ENCODE peak calls at places on chromosomes 4 and X, in five cellular contexts. A is IMR-90, S is endothelial cell, G is NCI-H1092, H is dorsolateral prefrontal cortex. P is an unnamed sample.

GRCh38 chr4:74370912-74371311 is 6.0 kb downstream of the EREG start:
- DNase-seq in S (peak), A (peak), H (no peak), G (no peak), P (no peak)

GRCh38 chrX:107567370-107567769 is 60.9 kb upstream of the PRPS1 start:
- DNase-seq in A (no peak), S (no peak), G (no peak), H (no peak), P (no peak)

GRCh38 chr4:5812506-5813229 is 80.2 kb downstream of the CRMP1 start:
- DNase-seq in H (no peak), A (peak), S (peak), G (peak), P (peak)

GRCh38 chr4:147732516-147733193 is 767 bp downstream of the ARHGAP10 start:
- DNase-seq in H (no peak), G (peak), S (peak), A (peak), P (peak)

GRCh38 chr4:144421839-144422565 is 224.0 kb upstream of the HHIP start:
- DNase-seq in S (no peak), H (no peak), G (no peak), A (no peak), P (no peak)

GRCh38 chr4:18480928-18481327 is 459.4 kb upstream of the LCORL start:
- DNase-seq in G (no peak), A (no peak), S (no peak), H (no peak), P (no peak)

GRCh38 chr4:94927696-94928095 is 169.9 kb downstream of the BMPR1B start:
- DNase-seq in A (no peak), G (no peak), H (no peak), S (no peak), P (no peak)

GRCh38 chrX:135086197-135086854 is 34.0 kb downstream of the ETDB start:
- DNase-seq in H (no peak), A (peak), S (peak), G (peak), P (peak)

GRCh38 chr4:98642991-98643426 is 15.4 kb downstream of the TSPAN5 start:
- DNase-seq in A (peak), S (no peak), H (no peak), G (no peak), P (peak)

GRCh38 chrX:48589482-48590162 is 7.7 kb upstream of the WDR13 start:
- DNase-seq in S (no peak), H (no peak), G (peak), A (no peak), P (no peak)

GRCh38 chr4:57491388-57491787 is 381.2 kb upstream of the IGFBP7 start:
- DNase-seq in S (no peak), H (no peak), A (no peak), G (no peak), P (no peak)

GRCh38 chr4:98710831-98711230 is 52.4 kb upstream of the TSPAN5 start:
- DNase-seq in A (no peak), S (no peak), H (no peak), G (no peak), P (no peak)

GRCh38 chrX:21745756-21746155 is 12.2 kb downstream of the SMPX start:
- DNase-seq in H (peak), S (peak), A (peak), G (no peak), P (peak)

GRCh38 chr4:26183017-26183416 is 137.8 kb upstream of the RBPJ start:
- DNase-seq in G (no peak), A (peak), H (no peak), S (no peak), P (no peak)

GRCh38 chrX:63128509-63128908 is 222.6 kb downstream of the SPIN4 start:
- DNase-seq in H (peak), G (no peak), A (peak), S (no peak), P (peak)

GRCh38 chr4:111404673-111405072 is 740.6 kb upstream of the FAM241A start:
- DNase-seq in A (no peak), H (no peak), S (no peak), G (no peak), P (no peak)

GRCh38 chr4:31360786-31361185 is 640.6 kb downstream of the PCDH7 start:
- DNase-seq in A (peak), G (no peak), S (no peak), H (no peak), P (no peak)

GRCh38 chr4:81447551-81448266 is 24.0 kb downstream of the RASGEF1B start:
- DNase-seq in G (no peak), S (no peak), A (peak), H (no peak), P (no peak)

GRCh38 chrX:39859991-39860861 is 237.5 kb downstream of the BCOR start:
- DNase-seq in H (no peak), A (peak), G (no peak), S (no peak), P (peak)

GRCh38 chr4:168995537-168996295 is 14.3 kb downstream of the CBR4 start:
- DNase-seq in G (no peak), S (no peak), H (no peak), A (peak), P (no peak)

GRCh38 chr4:114015444-114015899 is 36.0 kb upstream of the ARSJ start:
- DNase-seq in A (peak), G (no peak), H (no peak), S (no peak), P (no peak)

GRCh38 chr4:26916195-26916594 is 55.6 kb downstream of the STIM2 start:
- DNase-seq in A (peak), H (no peak), S (no peak), G (no peak), P (no peak)

GRCh38 chr4:84573738-84574720 is 8.9 kb upstream of the CDS1 start:
- DNase-seq in G (no peak), S (no peak), A (no peak), H (peak), P (no peak)

GRCh38 chr4:47692691-47693090 is 145.2 kb downstream of the CORIN start:
- DNase-seq in H (no peak), G (peak), S (no peak), A (no peak), P (no peak)

GRCh38 chr4:112563431-112564200 is 47.6 kb upstream of the NEUROG2 start:
- DNase-seq in S (no peak), A (no peak), H (no peak), G (no peak), P (no peak)

GRCh38 chr4:125681240-125681639 is 366.5 kb downstream of the FAT4 start:
- DNase-seq in A (no peak), S (no peak), H (no peak), G (no peak), P (no peak)

GRCh38 chr4:8760561-8760960 is 111.1 kb downstream of the HMX1 start:
- DNase-seq in A (no peak), S (no peak), G (no peak), H (no peak), P (no peak)